ENCODE peak calls at places on chromosome 7, in four cellular contexts. O is stimulated activated CD8-positive, alpha-beta memory T cell treated with anti-CD3 and anti-CD28 coated beads, Interleukin-2, amount 100 ng/mL, for 1 hour; J is EL; K is MM.1S. Q is an unnamed sample.
A peak's percentile ranks its signal among the peaks of the same experiment; 100 is the strongest.

GRCh38 chr7:35605760-35606159 is 89.2 kb downstream of the HERPUD2 start:
- DNase-seq in O (no peak), J (peak; percentile 80), K (no peak), Q (no peak)

GRCh38 chr7:43465581-43466554 is 117.0 kb upstream of the STK17A start:
- DNase-seq in O (no peak), J (no peak), K (no peak), Q (no peak)

GRCh38 chr7:35329026-35329425 is 75.1 kb upstream of the TBX20 start:
- DNase-seq in O (no peak), J (no peak), K (no peak), Q (no peak)

GRCh38 chr7:83060218-83060617 is 102.5 kb downstream of the PCLO start:
- DNase-seq in O (no peak), J (no peak), K (no peak), Q (no peak)

GRCh38 chr7:106568680-106569499 is 92.1 kb downstream of the CCDC71L start:
- DNase-seq in O (no peak), J (peak; percentile 83), K (no peak), Q (peak; percentile 45)

GRCh38 chr7:99030951-99031350 is 113.0 kb downstream of the SMURF1 start:
- DNase-seq in O (no peak), J (no peak), K (no peak), Q (no peak)

GRCh38 chr7:100632951-100633717 is 8.2 kb downstream of the TFR2 start:
- DNase-seq in O (no peak), J (peak; percentile 30), K (no peak), Q (peak; percentile 84)

GRCh38 chr7:1290262-1291039 is 57.8 kb downstream of the UNCX start:
- DNase-seq in O (peak; percentile 6), J (peak; percentile 23), K (no peak), Q (no peak)

GRCh38 chr7:75985518-75986146 is 8.8 kb downstream of the TMEM120A start:
- DNase-seq in O (no peak), J (no peak), K (no peak), Q (no peak)

GRCh38 chr7:38020134-38020533 is 99.7 kb downstream of the EPDR1 start:
- DNase-seq in O (no peak), J (no peak), K (no peak), Q (no peak)

GRCh38 chr7:1818581-1819200 is 148.6 kb downstream of the ELFN1 start:
- DNase-seq in O (no peak), J (no peak), K (no peak), Q (no peak)

GRCh38 chr7:69906309-69906995 is 308.2 kb downstream of the AUTS2 start:
- DNase-seq in O (no peak), J (no peak), K (no peak), Q (peak; percentile 62)

GRCh38 chr7:96679886-96680285 is 29.8 kb downstream of the SEM1 start:
- DNase-seq in O (no peak), J (no peak), K (no peak), Q (no peak)

GRCh38 chr7:131636092-131636491 is 79.7 kb upstream of the PODXL start:
- DNase-seq in O (no peak), J (no peak), K (no peak), Q (no peak)

GRCh38 chr7:19362099-19362498 is 216.9 kb upstream of the FERD3L start:
- DNase-seq in O (no peak), J (peak; percentile 13), K (no peak), Q (no peak)

GRCh38 chr7:105808209-105808608 is 68.2 kb downstream of the ATXN7L1 start:
- DNase-seq in O (no peak), J (no peak), K (no peak), Q (no peak)

GRCh38 chr7:138359891-138360582 is 100.0 kb upstream of the TRIM24 start:
- DNase-seq in O (no peak), J (no peak), K (no peak), Q (no peak)